ENCODE peak calls at places on chromosomes 3 and 15, in nine cellular contexts. L, P, I, F, H, K, J, D and A are unnamed samples.
A peak's percentile ranks its signal among the peaks of the same experiment; 100 is the strongest.

GRCh38 chr3:138974467-138974866 is 27.4 kb downstream of the FOXL2NB start:
- DNase-seq in D (no peak), H (peak; percentile 52), K (no peak), I (no peak), P (no peak), J (no peak), F (no peak), L (no peak), A (no peak)

GRCh38 chr15:52559583-52559982 is 9.2 kb downstream of the ARPP19 start:
- DNase-seq in L (no peak), J (no peak), K (peak; percentile 46), I (no peak), D (no peak), P (no peak), H (peak; percentile 48), F (peak; percentile 69), A (no peak)

GRCh38 chr3:129001101-129001816 is at the start of gene EFCC1:
- DNase-seq in K (no peak), D (no peak), P (no peak), L (no peak), H (no peak), F (peak; percentile 85), I (peak; percentile 72), J (no peak), A (peak; percentile 69)

GRCh38 chr3:138148503-138148902 is 16.3 kb upstream of the A4GNT start:
- DNase-seq in F (no peak), L (no peak), H (no peak), I (no peak), K (no peak), P (no peak), J (no peak), D (no peak), A (peak; percentile 0)

GRCh38 chr3:187720337-187720670 is 17.9 kb upstream of the RTP2 start:
- DNase-seq in D (no peak), H (no peak), K (no peak), L (no peak), F (no peak), J (no peak), P (no peak), I (no peak), A (no peak)

GRCh38 chr3:72336821-72337479 is 511.3 kb downstream of the SHQ1 start:
- DNase-seq in J (no peak), H (peak; percentile 89), P (no peak), I (peak; percentile 58), L (no peak), F (peak; percentile 90), K (peak; percentile 52), D (no peak), A (peak; percentile 94)

GRCh38 chr3:157239082-157239704 is 79.2 kb upstream of the CCNL1 start:
- DNase-seq in L (peak; percentile 79), D (peak; percentile 59), K (peak; percentile 23), J (peak; percentile 42), P (peak; percentile 65), F (peak; percentile 75), I (peak; percentile 84), H (peak; percentile 74), A (peak; percentile 67)

GRCh38 chr3:57052662-57053061 is 7.8 kb upstream of the SPATA12 start:
- DNase-seq in J (no peak), I (no peak), F (no peak), D (no peak), P (no peak), K (no peak), L (no peak), H (no peak), A (no peak)

GRCh38 chr15:70094690-70095311 is 2.9 kb downstream of the TLE3 start:
- DNase-seq in J (peak; percentile 31), D (no peak), I (no peak), L (no peak), K (no peak), P (no peak), H (peak; percentile 5), F (no peak), A (peak; percentile 44)

GRCh38 chr3:144235489-144235888 is 263.9 kb downstream of the DIPK2A start:
- DNase-seq in J (no peak), K (no peak), H (no peak), L (no peak), F (no peak), D (no peak), I (no peak), P (no peak), A (peak; percentile 13)

GRCh38 chr3:142595951-142596725 is at the start of gene PLS1:
- DNase-seq in H (peak; percentile 80), D (peak; percentile 78), J (peak; percentile 77), K (peak; percentile 69), F (peak; percentile 94), P (peak; percentile 81), L (peak; percentile 93), I (peak; percentile 91), A (peak; percentile 90)

GRCh38 chr3:74214286-74214685 is 400.2 kb downstream of the CNTN3 start:
- DNase-seq in I (no peak), P (no peak), K (peak; percentile 5), J (no peak), D (no peak), L (no peak), H (peak; percentile 28), F (no peak), A (no peak)

GRCh38 chr3:13427662-13428603 is 7.8 kb upstream of the NUP210 start:
- DNase-seq in D (no peak), K (no peak), J (peak; percentile 64), L (peak; percentile 73), F (peak; percentile 26), I (no peak), H (no peak), P (no peak), A (no peak)

GRCh38 chr3:184727357-184728060 is 15.6 kb upstream of the MAGEF1 start:
- DNase-seq in L (peak; percentile 56), H (peak; percentile 75), D (no peak), I (peak; percentile 78), J (peak; percentile 12), P (peak; percentile 26), F (no peak), K (peak; percentile 52), A (peak; percentile 87)